ENCODE peak calls at places on chromosomes 11 and 22, in five cellular contexts. Y is retinal pigment epithelial cell, A is body of pancreas, S is HFF-Myc, Z is HFFc6. F is an unnamed sample.

GRCh38 chr11:104713366-104713765 is 184.9 kb downstream of the CASP12 start:
- DNase-seq in Y (no peak), Z (no peak), A (no peak), S (no peak), F (no peak)

GRCh38 chr11:44634401-44635281 is 69.2 kb downstream of the CD82 start:
- DNase-seq in S (peak; percentile 15), Y (peak; percentile 86), Z (peak; percentile 16), A (peak; percentile 73), F (peak; percentile 11)

GRCh38 chr11:122367809-122368231 is 251.8 kb upstream of the BLID start:
- DNase-seq in Y (peak; percentile 78), Z (peak; percentile 22), A (peak; percentile 23), S (peak; percentile 30), F (peak; percentile 66)

GRCh38 chr11:121467965-121468364 is 15.2 kb upstream of the SORL1-AS1 start:
- DNase-seq in S (no peak), A (no peak), Z (no peak), Y (no peak), F (no peak)

GRCh38 chr11:74984730-74985129 is 4.0 kb upstream of the NEU3 start:
- DNase-seq in Y (no peak), A (no peak), S (no peak), Z (no peak), F (no peak)

GRCh38 chr11:20973959-20974358 is 304.6 kb downstream of the NELL1 start:
- DNase-seq in S (no peak), Z (no peak), Y (no peak), A (no peak), F (no peak)

GRCh38 chr11:70324354-70325115 is 54.0 kb downstream of the PPFIA1 start:
- DNase-seq in S (no peak), Y (no peak), Z (no peak), A (no peak), F (no peak)

GRCh38 chr11:104705475-104706195 is 192.6 kb downstream of the CASP12 start:
- DNase-seq in Y (no peak), A (no peak), S (no peak), Z (no peak), F (no peak)

GRCh38 chr11:124517314-124517713 is 26.1 kb downstream of the OR8B12 start:
- DNase-seq in S (no peak), A (no peak), Y (no peak), Z (no peak), F (no peak)

GRCh38 chr11:76026862-76027261 is 179.4 kb downstream of the WNT11 start:
- DNase-seq in Z (no peak), A (no peak), S (no peak), Y (no peak), F (no peak)

GRCh38 chr22:25760294-25760693 is 18.3 kb downstream of the MYO18B start:
- DNase-seq in Z (no peak), Y (no peak), S (no peak), A (no peak), F (no peak)

GRCh38 chr22:24285245-24285644 is 14.6 kb downstream of the SPECC1L start:
- DNase-seq in Y (no peak), S (no peak), Z (peak; percentile 41), A (no peak), F (no peak)

GRCh38 chr11:92626624-92627023 is 342.8 kb upstream of the MTNR1B start:
- DNase-seq in Z (no peak), Y (peak; percentile 42), A (no peak), S (no peak), F (no peak)

GRCh38 chr11:67277231-67277961 is 11.1 kb downstream of the GRK2 start:
- DNase-seq in Y (no peak), Z (peak; percentile 47), S (peak; percentile 52), A (peak; percentile 42), F (no peak)

GRCh38 chr11:44623716-44624491 is 58.4 kb downstream of the CD82 start:
- DNase-seq in Z (no peak), S (no peak), Y (no peak), A (peak; percentile 10), F (no peak)

GRCh38 chr11:22976146-22976545 is 115.9 kb upstream of the CCDC179 start:
- DNase-seq in Y (peak; percentile 48), A (peak; percentile 74), S (peak; percentile 5), Z (no peak), F (no peak)

GRCh38 chr11:79393362-79394043 is 47.3 kb downstream of the TENM4 start:
- DNase-seq in Z (peak; percentile 71), A (no peak), Y (no peak), S (peak; percentile 4), F (no peak)

GRCh38 chr11:11513438-11513837 is 108.4 kb downstream of the GALNT18 start:
- DNase-seq in S (no peak), A (no peak), Z (no peak), Y (no peak), F (peak; percentile 11)

GRCh38 chr11:113407163-113407562 is 19.6 kb downstream of the ANKK1 start:
- DNase-seq in S (no peak), Y (no peak), Z (no peak), A (no peak), F (no peak)

GRCh38 chr22:27892811-27893210 is 26.2 kb downstream of the PITPNB start:
- DNase-seq in A (no peak), Z (no peak), Y (no peak), S (no peak), F (no peak)

GRCh38 chr22:50548046-50548912 is 2.6 kb downstream of the KLHDC7B start:
- DNase-seq in Y (no peak), A (peak; percentile 39), Z (no peak), S (no peak), F (no peak)

GRCh38 chr11:37817727-37818270 is 1219.8 kb upstream of the RAG2 start:
- DNase-seq in Y (no peak), A (no peak), S (no peak), Z (no peak), F (no peak)

GRCh38 chr22:38312261-38312800 is 4.9 kb downstream of the CSNK1E start:
- DNase-seq in A (no peak), Z (no peak), S (no peak), Y (no peak), F (no peak)

GRCh38 chr11:88555829-88556202 is 218.3 kb upstream of the CTSC start:
- DNase-seq in Y (no peak), S (peak; percentile 46), Z (peak; percentile 24), A (no peak), F (no peak)

GRCh38 chr22:38282397-38282796 is 9.6 kb upstream of the TMEM184B start:
- DNase-seq in Y (no peak), Z (no peak), A (no peak), S (no peak), F (no peak)

GRCh38 chr11:5488798-5489399 is 414 bp downstream of the OR52D1 start:
- DNase-seq in S (no peak), Z (no peak), Y (no peak), A (no peak), F (no peak)

GRCh38 chr11:68379216-68379615 is 66.8 kb downstream of the LRP5 start:
- DNase-seq in Z (no peak), S (no peak), A (no peak), Y (no peak), F (no peak)

GRCh38 chr11:3674189-3674588 is 3.0 kb upstream of the CHRNA10 start:
- DNase-seq in Z (peak; percentile 55), S (no peak), Y (peak; percentile 75), A (no peak), F (no peak)

GRCh38 chr11:33835143-33835878 is 56.6 kb downstream of the LMO2 start:
- DNase-seq in S (no peak), Y (no peak), A (no peak), Z (peak; percentile 84), F (peak; percentile 14)

DNA sequence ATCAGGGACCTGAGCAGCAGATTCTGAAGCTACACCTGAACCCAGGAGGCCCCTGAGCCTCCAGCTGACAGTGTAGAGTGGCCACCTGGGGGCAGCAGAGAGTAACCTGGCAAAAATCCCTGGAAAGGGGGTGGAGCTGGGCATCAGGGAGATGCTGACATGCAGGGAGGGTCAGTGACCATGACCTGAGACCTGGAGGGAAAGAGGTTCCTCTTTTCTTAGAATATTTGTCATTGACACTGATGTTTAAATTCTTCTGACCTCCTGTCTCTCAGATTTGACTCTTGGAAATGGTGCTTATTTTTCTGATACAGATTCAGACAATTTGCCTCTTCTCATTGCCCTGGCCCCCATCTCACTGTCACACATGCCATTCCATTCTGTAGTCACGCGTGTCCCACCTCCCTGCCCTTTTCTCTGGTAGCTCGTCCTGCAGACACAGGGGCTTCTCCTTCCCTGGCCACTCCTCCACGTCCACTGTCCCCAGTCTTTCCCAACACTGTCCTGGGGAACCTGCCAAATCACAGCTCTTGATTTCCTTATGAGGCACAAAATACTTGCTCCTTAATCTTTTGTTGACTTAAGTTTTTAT is 117.2 kb upstream of the IGLL5 start:
- DNase-seq in Y (no peak), S (no peak), A (peak; percentile 64), Z (peak; percentile 27), F (no peak)
- TF ChIP-seq CTCF in Y (peak; percentile 93), S (peak; percentile 90), A (peak; percentile 51), Z (peak; percentile 90), F (peak; percentile 67)

GRCh38 chr11:111982019-111982464 is 43.2 kb upstream of the DLAT start:
- DNase-seq in A (peak; percentile 90), Z (peak; percentile 33), Y (peak; percentile 75), S (no peak), F (no peak)
- TF ChIP-seq CTCF in A (peak; percentile 75), Z (peak; percentile 82), Y (peak; percentile 90), S (peak; percentile 63), F (peak; percentile 44)

GRCh38 chr22:17264321-17265052 is 45.3 kb upstream of the ADA2 start:
- DNase-seq in A (no peak), Z (no peak), S (peak; percentile 29), Y (no peak), F (no peak)

GRCh38 chr22:17267661-17268330 is 48.6 kb upstream of the ADA2 start:
- DNase-seq in Z (no peak), Y (no peak), S (no peak), A (no peak), F (no peak)

GRCh38 chr22:17265649-17266248 is 46.5 kb upstream of the ADA2 start:
- DNase-seq in A (no peak), Z (no peak), S (no peak), Y (no peak), F (no peak)

GRCh38 chr22:17268501-17269223 is 49.4 kb upstream of the ADA2 start:
- DNase-seq in S (no peak), A (no peak), Z (no peak), Y (no peak), F (no peak)

GRCh38 chr22:17266261-17266971 is 47.2 kb upstream of the ADA2 start:
- DNase-seq in Y (no peak), A (no peak), S (no peak), Z (no peak), F (no peak)
- TF ChIP-seq CTCF in Y (no peak), A (no peak), S (no peak), Z (no peak), F (no peak)

DNA sequence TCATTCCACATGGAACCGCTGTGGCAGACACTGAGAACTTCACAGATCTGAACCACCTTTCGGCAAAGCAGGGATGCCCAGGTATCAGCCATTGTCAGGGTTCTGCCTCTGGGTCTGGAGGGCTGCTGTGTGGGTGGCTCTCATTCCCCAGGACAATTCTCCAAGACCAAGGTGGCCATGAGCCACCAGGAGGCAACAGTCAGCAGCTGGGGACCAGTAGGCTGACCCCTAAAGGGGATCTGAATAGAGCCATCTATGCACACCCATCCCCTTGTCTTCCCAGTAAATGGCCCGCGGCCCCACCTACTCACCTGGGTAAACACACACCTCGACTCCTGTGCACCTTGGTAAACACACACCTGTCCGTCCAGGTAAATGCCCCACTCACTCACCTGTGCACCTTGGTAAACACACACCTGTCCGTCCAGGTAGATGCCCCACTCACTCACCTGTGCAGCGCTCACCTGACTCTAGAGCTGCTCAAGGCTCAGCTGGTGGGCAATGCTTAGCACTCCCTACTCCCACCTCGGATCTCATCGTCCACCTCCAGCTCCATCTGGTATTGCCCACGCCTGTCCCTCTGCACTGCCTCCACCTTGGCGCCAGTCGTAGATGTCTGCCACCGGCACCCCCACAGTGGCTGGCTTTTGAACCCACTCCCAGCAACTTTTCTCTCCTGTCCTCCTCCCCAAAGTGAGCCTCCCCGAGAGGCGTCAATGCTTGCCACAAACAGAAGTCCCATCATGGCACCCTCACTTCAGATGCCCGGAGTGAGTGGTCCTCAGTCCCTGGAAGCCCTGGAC is 10.2 kb downstream of the SLC25A1 start:
- DNase-seq in Z (no peak), Y (no peak), S (no peak), A (no peak), F (no peak)
- TF ChIP-seq CTCF in Z (peak; percentile 45), Y (peak; percentile 24), S (no peak), A (no peak), F (no peak)

F was measured in AG09319.